ENCODE peak calls at places on chromosomes 1 and 21, in nine cellular contexts. U is stomach, B is spleen, Y is endothelial cell of umbilical vein, D is transverse colon, J is Panc1, K is GM23338, E is HepG2, N is suprapubic skin. S is an unnamed sample. For H3K27me3, the result is how much of the 10 kb centered on the place peaks cover.

GRCh38 chr1:96842215-96842614 is 120.6 kb downstream of the PTBP2 start:
- DNase-seq in D (no peak), K (peak), J (no peak), Y (no peak), E (no peak), N (no peak), B (no peak), U (no peak), S (no peak)

GRCh38 chr1:204837440-204838084 is 33.1 kb upstream of the NFASC start:
- DNase-seq in D (no peak), B (no peak), E (peak), J (no peak), N (no peak), K (peak), Y (peak), U (no peak), S (no peak)

GRCh38 chr1:56715161-56715560 is 70.0 kb downstream of the PRKAA2 start:
- DNase-seq in N (no peak), J (no peak), Y (no peak), B (no peak), K (no peak), U (no peak), D (no peak), E (no peak), S (no peak)

GRCh38 chr1:15622707-15623373 is 5.6 kb downstream of the DDI2 start:
- DNase-seq in U (no peak), J (no peak), E (no peak), B (no peak), K (no peak), N (no peak), Y (no peak), D (no peak), S (peak)

GRCh38 chr1:153922076-153922837 is 515 bp downstream of the GATAD2B start:
- DNase-seq in Y (no peak), D (no peak), K (peak), J (no peak), B (no peak), E (peak), N (peak), U (peak), S (peak)

GRCh38 chr1:9281071-9281827 is 11.4 kb upstream of the SPSB1 start:
- DNase-seq in J (no peak), N (no peak), D (no peak), Y (no peak), B (no peak), U (no peak), E (no peak), K (no peak), S (no peak)

GRCh38 chr1:58748625-58749198 is 35.1 kb downstream of the JUN start:
- DNase-seq in E (no peak), Y (no peak), N (no peak), U (no peak), B (no peak), K (no peak), J (no peak), D (no peak), S (no peak)

GRCh38 chr1:166933633-166934032 is 41.7 kb downstream of the ILDR2 start:
- DNase-seq in D (no peak), J (no peak), K (no peak), E (no peak), B (no peak), Y (no peak), U (no peak), N (no peak), S (no peak)

GRCh38 chr1:43147625-43148319 is 24.3 kb downstream of the EBNA1BP2 start:
- DNase-seq in U (peak), N (peak), Y (peak), J (no peak), E (peak), B (no peak), K (peak), D (peak), S (peak)

GRCh38 chr1:212364985-212365384 is 49.7 kb downstream of the PACC1 start:
- DNase-seq in B (no peak), N (no peak), J (no peak), Y (no peak), U (no peak), K (no peak), E (no peak), D (no peak), S (no peak)

GRCh38 chr1:9825101-9826074 is 1.6 kb upstream of the CLSTN1 start:
- DNase-seq in D (peak), J (peak), Y (peak), K (peak), N (peak), B (peak), E (peak), U (peak), S (no peak)

GRCh38 chr1:119472463-119473175 is 34.4 kb upstream of the HSD3B1 start:
- DNase-seq in E (no peak), N (no peak), U (no peak), J (no peak), B (no peak), K (no peak), Y (no peak), D (no peak), S (no peak)

GRCh38 chr1:175708787-175709186 is 34.6 kb downstream of the TNR start:
- DNase-seq in J (no peak), D (no peak), K (no peak), U (no peak), E (no peak), N (no peak), Y (peak), B (no peak), S (no peak)

GRCh38 chr1:165253818-165254254 is 102.7 kb downstream of the LMX1A start:
- DNase-seq in J (no peak), D (no peak), K (no peak), U (no peak), N (no peak), Y (no peak), E (peak), B (no peak), S (no peak)

GRCh38 chr1:3069491-3070303 is 694 bp downstream of the PRDM16 start:
- DNase-seq in B (peak), U (no peak), K (peak), J (no peak), D (peak), E (peak), N (peak), Y (peak), S (peak)

GRCh38 chr1:26045712-26046312 is at the start of gene SLC30A2:
- DNase-seq in B (no peak), N (no peak), E (no peak), Y (no peak), D (no peak), J (no peak), U (no peak), K (peak), S (peak)

GRCh38 chr1:54327386-54328116 is 78.6 kb downstream of the SSBP3 start:
- DNase-seq in N (no peak), E (no peak), J (no peak), B (no peak), K (no peak), D (no peak), Y (peak), U (no peak), S (no peak)

GRCh38 chr1:233025156-233025555 is 74.7 kb downstream of the NTPCR start:
- DNase-seq in K (peak), J (peak), Y (peak), U (peak), B (no peak), E (peak), D (peak), N (no peak), S (peak)

GRCh38 chr1:159929155-159930051 is 4.1 kb upstream of the TAGLN2 start:
- DNase-seq in J (no peak), N (no peak), E (no peak), U (peak), Y (no peak), D (no peak), B (peak), K (peak), S (peak)

GRCh38 chr1:47681735-47682134 is 243.9 kb downstream of the FOXD2 start:
- DNase-seq in N (peak), J (no peak), K (no peak), B (peak), Y (no peak), E (no peak), U (peak), D (no peak), S (no peak)

GRCh38 chr1:119968068-119968492 is 71.8 kb upstream of the ADAM30 start:
- DNase-seq in D (peak), N (no peak), U (peak), J (peak), K (peak), B (peak), E (peak), Y (peak), S (no peak)

GRCh38 chr1:55635856-55636255 is 420.7 kb upstream of the USP24 start:
- DNase-seq in D (no peak), J (no peak), K (no peak), E (no peak), B (no peak), Y (no peak), N (no peak), U (no peak), S (no peak)

GRCh38 chr21:25790122-25790951 is 55.6 kb downstream of the GABPA start:
- DNase-seq in U (no peak), D (no peak), E (peak), J (peak), Y (peak), N (no peak), K (peak), B (no peak), S (no peak)

GRCh38 chr1:207186503-207186902 is 82.5 kb downstream of the C4BPA start:
- DNase-seq in U (no peak), D (no peak), B (no peak), Y (no peak), N (no peak), J (no peak), E (no peak), K (no peak), S (no peak)

GRCh38 chr21:43985690-43986251 is 26.3 kb upstream of the TRAPPC10 start:
- DNase-seq in U (no peak), D (no peak), J (no peak), K (peak), B (no peak), N (no peak), Y (no peak), E (no peak), S (no peak)

GRCh38 chr1:20558180-20558579 is 5.8 kb downstream of the FAM43B start:
- DNase-seq in J (no peak), B (no peak), Y (no peak), U (no peak), N (no peak), D (no peak), K (no peak), E (no peak), S (no peak)
- H3K27me3 ChIP-seq in J (under half), B (half or more), Y (under half), U (under half), N (under half), D (under half), K (under half), E (under half), S (under half)

GRCh38 chr1:24070821-24071393 is 41.0 kb downstream of the MYOM3 start:
- DNase-seq in J (peak), N (peak), Y (peak), E (peak), K (peak), U (peak), D (peak), B (peak), S (peak)
- TF ChIP-seq POLR2AphosphoS5 in J (no peak), N (no peak), Y (no peak), E (no peak), K (no peak), U (no peak), D (no peak), B (no peak), S (no peak)

GRCh38 chr1:180917306-180918065 is 4.8 kb downstream of the KIAA1614 start:
- DNase-seq in E (no peak), J (no peak), Y (no peak), B (no peak), N (no peak), D (no peak), K (peak), U (no peak), S (no peak)
- TF ChIP-seq CTCF in E (peak), J (peak), Y (no peak), B (no peak), N (no peak), D (no peak), K (peak), U (no peak), S (no peak)

GRCh38 chr1:7560128-7560527 is 211.0 kb upstream of the VAMP3 start:
- DNase-seq in E (no peak), K (no peak), U (no peak), Y (no peak), D (no peak), J (no peak), N (no peak), B (peak), S (no peak)

GRCh38 chr1:7561936-7562728 is 209.0 kb upstream of the VAMP3 start:
- DNase-seq in Y (no peak), K (no peak), J (no peak), U (no peak), D (no peak), E (no peak), N (no peak), B (peak), S (no peak)

GRCh38 chr1:7561331-7561921 is 209.7 kb upstream of the VAMP3 start:
- DNase-seq in Y (no peak), D (no peak), K (peak), U (no peak), N (no peak), E (no peak), J (no peak), B (peak), S (no peak)

GRCh38 chr1:7558921-7559869 is 211.9 kb upstream of the VAMP3 start:
- DNase-seq in Y (no peak), J (no peak), D (no peak), B (peak), E (no peak), K (no peak), N (no peak), U (no peak), S (no peak)

DNA sequence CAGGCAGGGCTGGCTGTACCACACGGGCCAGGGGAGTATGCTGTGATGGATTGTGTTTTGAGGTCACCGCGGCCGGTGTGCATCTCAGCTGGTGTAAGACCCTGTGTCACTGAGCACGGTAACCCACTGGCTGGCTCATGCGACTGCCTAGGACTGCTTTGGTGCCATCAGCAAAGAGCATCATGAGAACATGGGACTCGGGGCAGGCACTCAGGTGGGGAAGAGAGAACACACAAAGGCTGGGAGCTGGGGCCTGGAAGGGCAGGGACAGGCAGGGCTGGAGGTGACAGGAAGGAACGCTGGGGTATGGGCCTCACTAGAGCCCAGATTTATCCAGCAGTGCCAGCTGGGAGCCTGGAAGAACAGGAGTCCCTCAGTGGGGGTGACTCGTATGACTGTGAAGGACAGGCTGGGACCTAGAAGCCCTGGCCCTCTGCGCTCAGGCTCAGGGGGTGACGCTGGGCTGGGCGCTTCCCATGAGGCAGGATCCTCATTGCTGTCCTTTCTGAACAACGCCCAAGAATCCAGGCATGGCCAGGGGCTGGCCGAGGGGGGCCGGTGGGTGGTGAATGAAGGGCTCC is 210.4 kb upstream of the VAMP3 start:
- DNase-seq in U (no peak), J (no peak), Y (no peak), E (no peak), B (peak), N (no peak), K (no peak), D (no peak), S (no peak)
- H3K27me3 ChIP-seq in U (under half), J (under half), Y (under half), E (under half), B (under half), N (under half), K (under half), D (under half), S (under half)

GRCh38 chr1:186202174-186202843 is 172.7 kb downstream of the TPR start:
- DNase-seq in N (peak), U (no peak), Y (no peak), K (no peak), J (no peak), B (no peak), D (no peak), E (no peak), S (peak)
- TF ChIP-seq POLR2AphosphoS5 in N (peak), U (no peak), Y (no peak), K (no peak), J (no peak), B (no peak), D (no peak), E (no peak), S (peak)

GRCh38 chr1:230861489-230861888 is 6.8 kb downstream of the C1orf198 start:
- DNase-seq in E (no peak), Y (no peak), J (no peak), K (peak), N (no peak), B (peak), D (no peak), U (no peak), S (no peak)
- TF ChIP-seq CTCF in E (no peak), Y (no peak), J (no peak), K (peak), N (no peak), B (no peak), D (no peak), U (no peak), S (no peak)

DNA sequence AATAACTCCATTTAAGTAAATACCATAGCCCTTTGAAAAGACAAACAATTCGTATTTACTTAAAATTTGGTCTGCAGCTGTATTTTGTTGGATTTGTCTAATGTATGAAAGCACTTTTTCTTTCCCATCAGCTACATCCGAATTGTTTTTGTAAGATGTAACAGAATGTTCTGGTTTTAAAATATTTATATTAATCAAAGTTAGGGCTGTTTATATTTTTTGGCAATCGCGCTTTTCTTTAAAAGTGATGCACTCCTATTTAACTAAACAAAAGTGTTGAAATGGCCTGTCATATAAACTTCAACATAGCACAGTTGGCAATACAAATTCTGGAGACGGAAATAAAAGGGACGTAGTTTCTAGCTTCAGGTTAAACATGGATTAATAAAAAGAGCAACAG is 216.3 kb upstream of the ADGRL2 start:
- DNase-seq in D (no peak), U (no peak), J (no peak), K (no peak), N (no peak), B (no peak), Y (no peak), E (no peak), S (no peak)
- H3K27me3 ChIP-seq in D (under half), U (under half), J (under half), K (under half), N (under half), B (under half), Y (under half), E (under half), S (under half)

GRCh38 chr1:224543453-224543852 is 72.7 kb upstream of the CNIH3 start:
- DNase-seq in N (no peak), D (no peak), J (no peak), K (no peak), U (no peak), B (no peak), Y (peak), E (no peak), S (no peak)

GRCh38 chr1:224554056-224554455 is 62.1 kb upstream of the CNIH3 start:
- DNase-seq in E (no peak), K (no peak), J (no peak), Y (no peak), N (no peak), U (no peak), B (no peak), D (peak), S (no peak)

GRCh38 chr1:224544276-224544675 is 71.8 kb upstream of the CNIH3 start:
- DNase-seq in B (no peak), E (no peak), Y (peak), J (no peak), K (no peak), N (no peak), U (no peak), D (no peak), S (no peak)

GRCh38 chr1:224544711-224545110 is 71.4 kb upstream of the CNIH3 start:
- DNase-seq in D (no peak), K (no peak), E (no peak), N (no peak), B (no peak), U (no peak), Y (no peak), J (no peak), S (no peak)

DNA sequence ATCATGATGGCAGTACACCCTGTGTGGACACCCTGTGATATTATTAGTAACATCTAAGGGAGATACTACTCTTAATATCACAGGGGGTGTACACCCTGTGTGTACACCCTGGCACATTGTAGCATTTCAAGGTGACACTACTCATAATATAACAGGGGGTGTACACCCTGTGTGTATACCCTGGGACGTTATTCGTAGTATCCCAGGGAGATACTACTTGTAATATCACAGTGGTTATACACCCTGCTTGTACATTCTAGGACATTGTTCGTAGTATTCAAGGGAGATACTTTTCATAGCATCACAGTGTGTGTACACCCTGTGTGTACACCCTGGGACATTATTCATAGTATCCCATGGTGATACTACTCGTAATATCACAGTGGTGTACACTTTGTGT is 67.4 kb upstream of the CNIH3 start:
- DNase-seq in U (no peak), Y (no peak), K (no peak), N (no peak), J (no peak), B (no peak), E (no peak), D (no peak), S (no peak)
- TF ChIP-seq POLR2AphosphoS5 in U (no peak), Y (no peak), K (no peak), N (no peak), J (no peak), B (no peak), E (no peak), D (no peak), S (no peak)

GRCh38 chr1:226409392-226409791 is 1.5 kb upstream of the PARP1 start:
- DNase-seq in Y (no peak), D (no peak), N (peak), B (no peak), J (no peak), K (no peak), E (no peak), U (no peak), S (peak)

GRCh38 chr1:226407497-226408284 is at the start of gene PARP1:
- DNase-seq in E (peak), U (peak), Y (peak), D (peak), K (peak), N (peak), J (no peak), B (peak), S (peak)

GRCh38 chr1:226406401-226406881 is 1.5 kb downstream of the PARP1 start:
- DNase-seq in J (no peak), B (no peak), Y (no peak), D (no peak), N (peak), K (no peak), E (peak), U (no peak), S (no peak)

GRCh38 chr1:226407199-226407496 is 745 bp downstream of the PARP1 start:
- DNase-seq in D (no peak), N (no peak), Y (no peak), J (no peak), E (no peak), B (no peak), U (no peak), K (no peak), S (no peak)

GRCh38 chr1:226408285-226409184 is 642 bp upstream of the PARP1 start:
- DNase-seq in E (no peak), B (peak), Y (no peak), N (peak), D (no peak), U (no peak), J (no peak), K (no peak), S (peak)
- TF ChIP-seq CTCF in E (no peak), B (no peak), Y (no peak), N (no peak), D (no peak), U (no peak), J (peak), K (no peak), S (no peak)

GRCh38 chr1:203126866-203127671 is 457 bp upstream of the ADORA1 start:
- DNase-seq in U (no peak), Y (no peak), B (no peak), N (no peak), J (no peak), E (no peak), D (no peak), K (no peak), S (no peak)
- H3K27me3 ChIP-seq in U (under half), Y (under half), B (half or more), N (half or more), J (under half), E (under half), D (under half), K (under half), S (under half)